ENCODE peak calls at places on chromosomes 11 and 22, in ten cellular contexts. One of them, this sample, is unnamed. For H3K4me1, the result is how much of the 10 kb centered on the place peaks cover.

GRCh38 chr11:134978388-134979088 is 566.5 kb upstream of the B3GAT1 start:
- DNase-seq in stomach: no peak
- DNase-seq in tibial nerve: no peak
- DNase-seq in H1: no peak
- DNase-seq in transverse colon: no peak
- DNase-seq in ovary: no peak
- DNase-seq in sigmoid colon: no peak
- DNase-seq in esophagus muscularis mucosa: peak
- DNase-seq in A549: no peak
- DNase-seq in HepG2: no peak
- DNase-seq in this sample: no peak

GRCh38 chr11:86713552-86713951 is 41.1 kb upstream of the ME3 start:
- DNase-seq in HepG2: no peak
- DNase-seq in ovary: no peak
- DNase-seq in A549: no peak
- DNase-seq in sigmoid colon: no peak
- DNase-seq in tibial nerve: no peak
- DNase-seq in stomach: no peak
- DNase-seq in transverse colon: no peak
- DNase-seq in esophagus muscularis mucosa: no peak
- DNase-seq in H1: no peak
- DNase-seq in this sample: no peak

GRCh38 chr11:86816251-86816726 is 15.9 kb downstream of the PRSS23 start:
- DNase-seq in A549: no peak
- DNase-seq in H1: no peak
- DNase-seq in sigmoid colon: no peak
- DNase-seq in esophagus muscularis mucosa: no peak
- DNase-seq in transverse colon: no peak
- DNase-seq in HepG2: no peak
- DNase-seq in tibial nerve: no peak
- DNase-seq in ovary: no peak
- DNase-seq in stomach: no peak
- DNase-seq in this sample: no peak

GRCh38 chr11:76918941-76919386 is 58.2 kb downstream of the ACER3 start:
- DNase-seq in esophagus muscularis mucosa: no peak
- DNase-seq in ovary: no peak
- DNase-seq in HepG2: peak
- DNase-seq in H1: no peak
- DNase-seq in transverse colon: peak
- DNase-seq in sigmoid colon: no peak
- DNase-seq in A549: peak
- DNase-seq in stomach: no peak
- DNase-seq in tibial nerve: peak
- DNase-seq in this sample: no peak

GRCh38 chr11:46159694-46160093 is 38.4 kb upstream of the PHF21A start:
- DNase-seq in sigmoid colon: no peak
- DNase-seq in HepG2: no peak
- DNase-seq in transverse colon: peak
- DNase-seq in ovary: no peak
- DNase-seq in esophagus muscularis mucosa: peak
- DNase-seq in H1: no peak
- DNase-seq in stomach: no peak
- DNase-seq in tibial nerve: no peak
- DNase-seq in A549: no peak
- DNase-seq in this sample: no peak

GRCh38 chr11:76808158-76808557 is 25.0 kb downstream of the TSKU start:
- DNase-seq in H1: no peak
- DNase-seq in esophagus muscularis mucosa: peak
- DNase-seq in HepG2: no peak
- DNase-seq in tibial nerve: no peak
- DNase-seq in stomach: no peak
- DNase-seq in A549: no peak
- DNase-seq in transverse colon: no peak
- DNase-seq in ovary: no peak
- DNase-seq in sigmoid colon: no peak
- DNase-seq in this sample: no peak

GRCh38 chr11:57248780-57249383 is 11.8 kb upstream of the APLNR start:
- DNase-seq in H1: peak
- DNase-seq in esophagus muscularis mucosa: no peak
- DNase-seq in tibial nerve: peak
- DNase-seq in sigmoid colon: peak
- DNase-seq in HepG2: peak
- DNase-seq in stomach: peak
- DNase-seq in ovary: peak
- DNase-seq in transverse colon: peak
- DNase-seq in A549: peak
- DNase-seq in this sample: peak

GRCh38 chr11:36349345-36350136 is 53.5 kb downstream of the PRR5L start:
- DNase-seq in A549: no peak
- DNase-seq in sigmoid colon: no peak
- DNase-seq in esophagus muscularis mucosa: peak
- DNase-seq in HepG2: no peak
- DNase-seq in tibial nerve: no peak
- DNase-seq in H1: no peak
- DNase-seq in stomach: no peak
- DNase-seq in transverse colon: no peak
- DNase-seq in ovary: no peak
- DNase-seq in this sample: no peak

GRCh38 chr11:69000831-69001245 is 12.2 kb downstream of the MRGPRF start:
- DNase-seq in esophagus muscularis mucosa: no peak
- DNase-seq in A549: peak
- DNase-seq in H1: no peak
- DNase-seq in sigmoid colon: peak
- DNase-seq in tibial nerve: peak
- DNase-seq in ovary: peak
- DNase-seq in HepG2: peak
- DNase-seq in stomach: no peak
- DNase-seq in transverse colon: peak
- DNase-seq in this sample: no peak

GRCh38 chr11:96065379-96065778 is 141.5 kb upstream of the MTMR2 start:
- DNase-seq in sigmoid colon: no peak
- DNase-seq in H1: no peak
- DNase-seq in stomach: no peak
- DNase-seq in A549: no peak
- DNase-seq in transverse colon: no peak
- DNase-seq in ovary: no peak
- DNase-seq in HepG2: no peak
- DNase-seq in esophagus muscularis mucosa: no peak
- DNase-seq in tibial nerve: no peak
- DNase-seq in this sample: no peak

GRCh38 chr11:86814775-86815174 is 14.4 kb downstream of the PRSS23 start:
- DNase-seq in HepG2: no peak
- DNase-seq in ovary: no peak
- DNase-seq in A549: no peak
- DNase-seq in transverse colon: no peak
- DNase-seq in H1: no peak
- DNase-seq in sigmoid colon: no peak
- DNase-seq in esophagus muscularis mucosa: no peak
- DNase-seq in stomach: no peak
- DNase-seq in tibial nerve: no peak
- DNase-seq in this sample: no peak

GRCh38 chr22:29093501-29093921 is 20.7 kb downstream of the KREMEN1 start:
- DNase-seq in H1: no peak
- DNase-seq in sigmoid colon: no peak
- DNase-seq in A549: no peak
- DNase-seq in stomach: no peak
- DNase-seq in transverse colon: no peak
- DNase-seq in esophagus muscularis mucosa: no peak
- DNase-seq in tibial nerve: no peak
- DNase-seq in ovary: no peak
- DNase-seq in HepG2: no peak
- DNase-seq in this sample: no peak

GRCh38 chr11:60924110-60924905 is at the start of gene TMEM132A:
- DNase-seq in esophagus muscularis mucosa: no peak
- DNase-seq in tibial nerve: no peak
- DNase-seq in stomach: peak
- DNase-seq in A549: peak
- DNase-seq in H1: peak
- DNase-seq in transverse colon: peak
- DNase-seq in HepG2: peak
- DNase-seq in ovary: peak
- DNase-seq in sigmoid colon: no peak
- DNase-seq in this sample: peak

GRCh38 chr11:116774661-116775060 is 1.9 kb upstream of the BUD13 start:
- DNase-seq in sigmoid colon: no peak
- DNase-seq in stomach: no peak
- DNase-seq in ovary: no peak
- DNase-seq in transverse colon: no peak
- DNase-seq in tibial nerve: no peak
- DNase-seq in A549: no peak
- DNase-seq in HepG2: no peak
- DNase-seq in H1: no peak
- DNase-seq in esophagus muscularis mucosa: no peak
- DNase-seq in this sample: no peak

DNA sequence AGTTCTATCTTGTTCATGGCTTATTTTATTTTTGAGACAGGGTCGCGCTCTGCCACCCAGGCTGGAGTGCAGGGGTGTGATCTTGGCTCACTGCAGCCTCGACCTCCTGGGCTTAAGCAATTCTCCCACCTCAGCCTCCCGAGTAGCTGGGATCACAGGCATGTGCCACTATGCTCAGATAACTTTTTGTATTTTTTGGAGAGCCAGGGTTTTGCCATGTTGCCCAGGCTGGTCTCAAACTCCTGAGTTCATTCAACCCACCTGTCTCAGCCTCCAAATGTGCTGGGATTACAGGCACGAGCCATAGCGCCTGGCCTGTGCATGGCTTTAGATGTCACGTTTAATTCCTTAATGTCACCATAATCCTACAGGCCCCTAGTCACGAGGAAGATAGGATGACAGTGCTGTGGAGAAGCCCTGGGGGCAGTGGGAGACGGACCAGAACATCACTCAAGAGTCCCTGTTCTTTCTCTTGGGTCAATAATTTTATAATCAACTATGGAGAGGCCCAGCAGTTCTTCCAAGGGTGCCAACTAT is 99.5 kb downstream of the RDX start:
- DNase-seq in stomach: no peak
- DNase-seq in tibial nerve: no peak
- DNase-seq in transverse colon: no peak
- DNase-seq in sigmoid colon: no peak
- DNase-seq in esophagus muscularis mucosa: peak
- DNase-seq in H1: no peak
- DNase-seq in HepG2: no peak
- DNase-seq in A549: no peak
- DNase-seq in ovary: no peak
- DNase-seq in this sample: no peak
- H3K4me1 ChIP-seq in stomach: under half
- H3K4me1 ChIP-seq in tibial nerve: under half
- H3K4me1 ChIP-seq in transverse colon: under half
- H3K4me1 ChIP-seq in sigmoid colon: under half
- H3K4me1 ChIP-seq in esophagus muscularis mucosa: under half
- H3K4me1 ChIP-seq in H1: under half
- H3K4me1 ChIP-seq in HepG2: under half
- H3K4me1 ChIP-seq in A549: half or more
- H3K4me1 ChIP-seq in ovary: under half
- H3K4me1 ChIP-seq in this sample: under half

DNA sequence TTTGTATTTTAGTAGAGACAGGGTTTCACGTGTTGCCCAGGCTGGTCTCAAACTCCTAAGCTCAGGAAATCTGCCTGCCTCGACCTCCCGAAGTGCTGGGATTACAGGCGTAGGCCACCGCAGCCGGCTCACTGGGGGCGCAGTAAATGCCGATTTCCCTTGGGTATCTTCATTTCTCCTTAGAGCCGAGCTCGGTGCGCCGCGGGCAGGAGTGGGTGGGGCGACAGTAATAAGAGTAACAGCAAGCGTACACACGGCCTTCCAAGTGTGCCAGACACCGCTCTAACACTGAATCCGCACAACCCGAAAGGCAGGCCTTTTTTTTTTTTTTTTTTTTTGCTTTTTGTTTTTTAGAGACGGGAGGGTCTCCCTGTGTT is 511 bp upstream of the ADSL start:
- DNase-seq in esophagus muscularis mucosa: no peak
- DNase-seq in transverse colon: peak
- DNase-seq in ovary: peak
- DNase-seq in sigmoid colon: no peak
- DNase-seq in stomach: peak
- DNase-seq in H1: peak
- DNase-seq in tibial nerve: no peak
- DNase-seq in HepG2: peak
- DNase-seq in A549: no peak
- DNase-seq in this sample: peak
- TF ChIP-seq EP300 in esophagus muscularis mucosa: no peak
- TF ChIP-seq EP300 in transverse colon: no peak
- TF ChIP-seq EP300 in ovary: no peak
- TF ChIP-seq EP300 in sigmoid colon: no peak
- TF ChIP-seq EP300 in stomach: no peak
- TF ChIP-seq EP300 in H1: no peak
- TF ChIP-seq EP300 in tibial nerve: no peak
- TF ChIP-seq EP300 in HepG2: no peak
- TF ChIP-seq EP300 in A549: no peak
- TF ChIP-seq EP300 in this sample: no peak

DNA sequence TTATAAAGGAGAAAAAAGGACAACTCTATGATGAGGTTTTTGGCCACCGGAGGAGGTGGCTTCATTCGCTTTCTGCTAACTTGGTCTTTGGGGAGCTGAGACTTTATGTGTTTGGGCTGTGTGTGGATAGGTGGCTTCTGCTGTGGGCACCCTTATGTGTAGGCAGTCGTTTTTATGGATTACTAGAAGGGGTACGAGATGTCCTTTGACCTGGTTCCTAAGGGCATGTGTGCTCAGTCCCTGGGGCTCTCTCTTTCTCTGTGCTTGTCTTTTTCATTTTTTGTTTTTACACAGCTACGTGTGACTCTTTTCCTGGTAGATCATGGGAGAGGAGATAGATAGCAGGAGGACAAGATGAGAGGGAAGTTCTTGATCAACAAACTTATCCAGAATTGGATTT is 93.4 kb downstream of the TEAD1 start:
- DNase-seq in sigmoid colon: no peak
- DNase-seq in tibial nerve: no peak
- DNase-seq in ovary: no peak
- DNase-seq in stomach: no peak
- DNase-seq in A549: no peak
- DNase-seq in H1: no peak
- DNase-seq in HepG2: no peak
- DNase-seq in esophagus muscularis mucosa: no peak
- DNase-seq in transverse colon: no peak
- DNase-seq in this sample: no peak
- H3K4me1 ChIP-seq in sigmoid colon: half or more
- H3K4me1 ChIP-seq in tibial nerve: under half
- H3K4me1 ChIP-seq in ovary: under half
- H3K4me1 ChIP-seq in stomach: under half
- H3K4me1 ChIP-seq in A549: half or more
- H3K4me1 ChIP-seq in H1: under half
- H3K4me1 ChIP-seq in HepG2: under half
- H3K4me1 ChIP-seq in esophagus muscularis mucosa: under half
- H3K4me1 ChIP-seq in transverse colon: under half
- H3K4me1 ChIP-seq in this sample: under half

DNA sequence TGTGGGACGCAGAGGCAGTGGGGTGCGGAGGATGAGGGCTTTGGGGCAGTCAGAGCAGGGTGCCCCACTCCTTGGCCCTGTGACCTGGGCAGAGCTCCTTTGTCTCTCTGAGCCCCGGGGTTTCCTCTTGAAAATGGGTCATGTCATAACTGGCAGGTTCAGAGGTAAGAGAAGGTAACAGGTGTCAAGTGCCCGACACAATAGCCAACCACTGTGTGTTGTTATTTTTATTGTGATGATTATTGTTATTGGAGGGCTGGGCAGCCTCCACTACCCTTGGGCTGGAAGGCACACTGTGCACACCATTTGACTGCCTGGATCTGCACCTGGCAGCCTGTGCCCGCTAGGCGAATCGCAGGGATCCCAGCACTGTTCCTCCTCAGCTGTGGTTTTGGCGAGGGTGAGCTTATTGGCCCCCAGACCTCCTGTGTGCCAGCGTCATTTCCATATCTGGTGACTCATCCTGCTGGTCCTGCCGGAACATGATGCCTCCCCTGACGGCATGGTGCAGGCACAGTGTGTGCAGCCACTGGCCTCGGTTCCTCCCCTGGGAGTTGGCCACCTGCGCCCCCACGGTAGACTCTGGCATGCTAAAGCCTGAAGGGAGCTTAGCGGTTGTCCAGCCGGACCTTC is 15.4 kb upstream of the SOX10 start:
- DNase-seq in esophagus muscularis mucosa: no peak
- DNase-seq in sigmoid colon: no peak
- DNase-seq in tibial nerve: no peak
- DNase-seq in HepG2: no peak
- DNase-seq in transverse colon: no peak
- DNase-seq in H1: no peak
- DNase-seq in stomach: no peak
- DNase-seq in ovary: no peak
- DNase-seq in A549: peak
- DNase-seq in this sample: no peak
- TF ChIP-seq EP300 in esophagus muscularis mucosa: no peak
- TF ChIP-seq EP300 in sigmoid colon: no peak
- TF ChIP-seq EP300 in tibial nerve: peak
- TF ChIP-seq EP300 in HepG2: no peak
- TF ChIP-seq EP300 in transverse colon: no peak
- TF ChIP-seq EP300 in H1: no peak
- TF ChIP-seq EP300 in stomach: no peak
- TF ChIP-seq EP300 in ovary: no peak
- TF ChIP-seq EP300 in A549: no peak
- TF ChIP-seq EP300 in this sample: no peak